ENCODE peak calls at places on chromosome 17, in four cellular contexts. G is mesenchymal stem cell, W is AG09309, Q is NCI-H1092. T is an unnamed sample.

GRCh38 chr17:50630524-50631194 is 4.0 kb upstream of the ABCC3 start:
- DNase-seq in G (no peak), W (no peak), Q (peak), T (peak)

GRCh38 chr17:48625502-48626201 is 506 bp downstream of the HOXB9 start:
- DNase-seq in G (peak), W (no peak), Q (no peak), T (no peak)

GRCh38 chr17:2214887-2215615 is 88.5 kb downstream of the SMG6 start:
- DNase-seq in G (peak), W (no peak), Q (no peak), T (no peak)

GRCh38 chr17:51769231-51769630 is 389.3 kb downstream of the CA10 start:
- DNase-seq in G (no peak), W (no peak), Q (no peak), T (no peak)

GRCh38 chr17:39668141-39668924 is at the start of gene PNMT:
- DNase-seq in G (peak), W (no peak), Q (peak), T (peak)

GRCh38 chr17:1473170-1473569 is 17.1 kb upstream of the CRK start:
- DNase-seq in G (no peak), W (no peak), Q (no peak), T (no peak)

GRCh38 chr17:50684612-50685333 is 22.9 kb downstream of the ANKRD40 start:
- DNase-seq in G (no peak), W (no peak), Q (no peak), T (peak)

GRCh38 chr17:6543079-6544010 is 13.0 kb downstream of the PITPNM3 start:
- DNase-seq in G (no peak), W (no peak), Q (no peak), T (no peak)

GRCh38 chr17:31310877-31311276 is 3.0 kb downstream of the EVI2B start:
- DNase-seq in G (no peak), W (no peak), Q (no peak), T (no peak)

T was measured in HepG2.